ENCODE peak calls at places on chromosomes 12 and 14, in four cellular contexts. T, P, A and K are unnamed samples. For H3K79me2, the result is how much of the 10 kb centered on the place peaks cover.

GRCh38 chr14:104749958-104750529 is 2.9 kb upstream of the SIVA1 start:
- DNase-seq in A (no peak), T (peak), P (peak), K (no peak)

GRCh38 chr14:79426103-79426755 is 785.1 kb downstream of the DIO2 start:
- DNase-seq in P (no peak), T (no peak), A (no peak), K (no peak)

GRCh38 chr14:102897299-102898027 is 25.0 kb upstream of the AMN start:
- DNase-seq in P (no peak), T (no peak), A (no peak), K (no peak)

GRCh38 chr14:78074546-78074945 is 95.6 kb upstream of the NRXN3 start:
- DNase-seq in P (no peak), T (no peak), A (peak), K (no peak)

GRCh38 chr12:132804426-132804861 is 24.2 kb downstream of the GOLGA3 start:
- DNase-seq in P (peak), T (peak), A (no peak), K (no peak)

GRCh38 chr12:100225491-100225890 is 24.9 kb downstream of the ACTR6 start:
- DNase-seq in P (peak), A (no peak), T (peak), K (no peak)

GRCh38 chr12:31835276-31835882 is 106.6 kb upstream of the AMN1 start:
- DNase-seq in P (no peak), A (no peak), T (no peak), K (no peak)

GRCh38 chr14:53942970-53943750 is 13.5 kb downstream of the BMP4 start:
- DNase-seq in P (no peak), T (peak), A (no peak), K (no peak)

GRCh38 chr14:36362648-36363047 is 42.2 kb upstream of the MBIP start:
- DNase-seq in A (no peak), T (no peak), P (no peak), K (no peak)

GRCh38 chr12:76341436-76342030 is 6.7 kb downstream of the BBS10 start:
- DNase-seq in P (peak), T (peak), A (no peak), K (no peak)

GRCh38 chr14:51552768-51553426 is 98.8 kb upstream of the FRMD6 start:
- DNase-seq in T (peak), P (peak), A (peak), K (no peak)

GRCh38 chr12:1234073-1234472 is 243.1 kb downstream of the ERC1 start:
- DNase-seq in A (no peak), T (peak), P (peak), K (no peak)

GRCh38 chr12:58966939-58967338 is 46.6 kb upstream of the LRIG3 start:
- DNase-seq in P (peak), A (no peak), T (no peak), K (no peak)

GRCh38 chr14:72682188-72682587 is 211.7 kb downstream of the DPF3 start:
- DNase-seq in A (peak), P (no peak), T (peak), K (no peak)

GRCh38 chr14:54470701-54471100 is 18.1 kb downstream of the GMFB start:
- DNase-seq in A (no peak), T (no peak), P (no peak), K (no peak)

GRCh38 chr12:31029916-31030562 is 43.6 kb upstream of the DDX11 start:
- DNase-seq in A (no peak), T (peak), P (no peak), K (no peak)

GRCh38 chr14:75246546-75247285 is 31.9 kb upstream of the FOS start:
- DNase-seq in P (no peak), T (no peak), A (no peak), K (no peak)

GRCh38 chr12:48122065-48122834 is 3.1 kb downstream of the PFKM start:
- DNase-seq in P (no peak), T (peak), A (no peak), K (no peak)

GRCh38 chr14:101235042-101235871 is 326.0 kb upstream of the DIO3 start:
- DNase-seq in A (peak), T (peak), P (peak), K (peak)

GRCh38 chr12:76308866-76309265 is 39.3 kb downstream of the BBS10 start:
- DNase-seq in P (no peak), A (no peak), T (no peak), K (no peak)

GRCh38 chr14:90060312-90060964 is 1.4 kb upstream of the KCNK13 start:
- DNase-seq in T (peak), P (peak), A (peak), K (peak)

GRCh38 chr12:32997471-32997870 is 100.9 kb upstream of the PKP2 start:
- DNase-seq in A (no peak), T (no peak), P (no peak), K (no peak)

GRCh38 chr12:29581641-29582040 is 84.2 kb upstream of the OVCH1 start:
- DNase-seq in A (no peak), T (peak), P (no peak), K (no peak)

GRCh38 chr12:10163084-10163483 is 8.8 kb downstream of the OLR1 start:
- DNase-seq in A (no peak), P (no peak), T (no peak), K (no peak)

GRCh38 chr12:41965996-41966395 is 178.7 kb downstream of the GXYLT1 start:
- DNase-seq in T (peak), A (no peak), P (no peak), K (no peak)

GRCh38 chr12:112353389-112353788 is 28.8 kb downstream of the HECTD4 start:
- DNase-seq in A (no peak), T (peak), P (peak), K (no peak)

GRCh38 chr14:90455100-90455571 is 58.3 kb downstream of the CALM1 start:
- DNase-seq in T (no peak), P (no peak), A (no peak), K (no peak)

GRCh38 chr12:45966486-45966885 is 23.9 kb downstream of the SCAF11 start:
- DNase-seq in T (no peak), A (no peak), P (no peak), K (no peak)

GRCh38 chr12:108583971-108584370 is 13.9 kb downstream of the TMEM119 start:
- DNase-seq in T (no peak), A (no peak), P (no peak), K (no peak)

GRCh38 chr14:38867561-38868150 is 235.4 kb downstream of the SEC23A start:
- DNase-seq in P (peak), A (peak), T (peak), K (peak)

GRCh38 chr12:29725587-29726320 is 58.0 kb downstream of the TMTC1 start:
- DNase-seq in A (peak), P (no peak), T (no peak), K (no peak)

GRCh38 chr14:36013483-36013882 is 163.0 kb downstream of the PTCSC3 start:
- DNase-seq in P (no peak), A (no peak), T (no peak), K (no peak)

GRCh38 chr12:110029290-110029689 is 19.0 kb downstream of the C12orf76 start:
- DNase-seq in P (no peak), A (no peak), T (no peak), K (no peak)
- H3K27ac ChIP-seq in P (no peak), A (no peak), T (no peak), K (no peak)

GRCh38 chr12:101727098-101727497 is 12.2 kb downstream of the SYCP3 start:
- DNase-seq in T (peak), P (no peak), A (no peak), K (no peak)
- H3K4me2 ChIP-seq in T (no peak), P (no peak), A (no peak), K (no peak)

GRCh38 chr12:121715862-121716435 is 3.4 kb downstream of the TMEM120B start:
- DNase-seq in P (no peak), T (no peak), A (no peak), K (no peak)

GRCh38 chr12:121720762-121721161 is 8.2 kb downstream of the TMEM120B start:
- DNase-seq in A (no peak), T (no peak), P (no peak), K (no peak)

GRCh38 chr12:121723200-121723599 is 10.6 kb downstream of the TMEM120B start:
- DNase-seq in P (no peak), T (no peak), A (no peak), K (no peak)

GRCh38 chr12:121718653-121719239 is 6.2 kb downstream of the TMEM120B start:
- DNase-seq in T (no peak), P (no peak), A (no peak), K (peak)

DNA sequence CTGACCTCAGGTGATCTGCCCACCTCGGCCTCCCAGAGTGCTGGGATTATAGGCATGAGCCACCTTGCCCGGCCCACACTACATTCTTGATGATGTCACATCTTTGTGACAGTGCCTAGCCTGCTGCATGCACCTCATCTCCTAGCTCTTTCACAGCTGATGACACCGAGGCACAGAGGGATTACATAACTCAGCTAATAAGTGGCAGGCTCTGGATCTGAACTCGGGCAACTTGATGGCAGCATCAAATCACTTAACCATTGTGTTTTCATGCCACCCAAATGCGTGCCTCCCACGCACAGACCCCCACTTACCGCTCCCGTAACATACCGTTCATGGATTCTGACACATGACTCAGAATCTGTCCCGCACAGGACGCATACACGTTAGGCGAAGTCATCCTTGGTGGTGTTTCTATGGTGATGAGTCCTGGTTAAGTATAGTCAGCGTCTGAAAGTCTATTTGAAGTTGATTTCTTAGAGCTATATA is 7.4 kb downstream of the TMEM120B start:
- DNase-seq in P (peak), A (no peak), T (peak), K (no peak)
- H3K79me2 ChIP-seq in P (under half), A (half or more), T (half or more), K (half or more)

DNA sequence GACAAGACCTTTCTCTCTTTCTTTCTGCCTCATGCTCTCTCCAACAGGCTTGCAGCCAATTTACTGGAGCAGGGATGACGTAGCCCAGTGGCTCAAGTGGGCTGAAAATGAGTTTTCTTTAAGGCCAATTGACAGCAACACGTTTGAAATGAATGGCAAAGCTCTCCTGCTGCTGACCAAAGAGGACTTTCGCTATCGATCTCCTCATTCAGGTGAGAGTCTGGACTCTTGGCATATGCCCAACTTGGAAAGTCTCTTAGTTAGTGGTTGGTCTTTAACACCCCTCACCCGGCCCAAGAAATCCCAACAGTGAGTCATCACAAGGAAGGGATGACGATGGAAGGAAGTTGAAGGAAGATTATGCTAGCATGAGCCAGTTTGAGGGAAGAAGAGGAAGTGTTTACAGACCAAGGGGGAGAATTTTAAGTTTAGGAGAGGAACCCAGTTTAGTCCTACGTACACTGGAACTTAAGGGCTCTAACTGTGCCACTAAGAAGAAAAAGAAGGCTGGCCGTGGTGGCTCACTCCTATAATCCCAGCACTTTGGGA is 189.7 kb downstream of the ETV6 start:
- DNase-seq in A (no peak), P (no peak), T (peak), K (no peak)
- H3K27ac ChIP-seq in A (no peak), P (no peak), T (peak), K (no peak)